ENCODE peak calls at places on chromosomes 7 and 10, in ten cellular contexts. H is IMR-90; Z is testis; X is CD4-positive, alpha-beta T cell; B is colonic mucosa; O is PC-9; W is psoas muscle; J is GM23338; F is BE2C; L is PC-3. U is an unnamed sample. For H3K27me3, the result is how much of the 10 kb centered on the place peaks cover.

GRCh38 chr7:97024209-97025129 is at the start of gene DLX5:
- DNase-seq in H (peak), J (peak), W (no peak), B (no peak), O (no peak), L (peak), F (peak), X (no peak), Z (peak), U (peak)

GRCh38 chr7:113809591-113809990 is 109.2 kb downstream of the PPP1R3A start:
- DNase-seq in O (no peak), F (no peak), X (no peak), B (no peak), W (no peak), J (no peak), H (no peak), Z (no peak), L (no peak), U (no peak)

GRCh38 chr7:34596887-34597286 is 61.1 kb upstream of the NPSR1 start:
- DNase-seq in F (no peak), O (no peak), H (no peak), X (no peak), W (no peak), L (peak), B (no peak), Z (peak), J (peak), U (peak)

GRCh38 chr7:127474457-127474856 is 81.9 kb upstream of the ZNF800 start:
- DNase-seq in J (peak), O (no peak), X (no peak), L (peak), H (peak), Z (no peak), F (no peak), W (no peak), B (no peak), U (no peak)

GRCh38 chr10:72089618-72090017 is 1.3 kb upstream of the SPOCK2 start:
- DNase-seq in Z (no peak), F (no peak), J (no peak), O (no peak), B (no peak), X (no peak), L (no peak), H (no peak), W (no peak), U (no peak)

GRCh38 chr7:128937271-128937646 is 468 bp upstream of the IRF5 start:
- DNase-seq in W (no peak), L (no peak), F (no peak), B (no peak), H (no peak), J (no peak), Z (no peak), X (no peak), O (no peak), U (no peak)

GRCh38 chr10:122774269-122774668 is 71.4 kb downstream of the CUZD1 start:
- DNase-seq in Z (no peak), W (no peak), H (no peak), J (no peak), L (no peak), X (no peak), O (no peak), B (no peak), F (no peak), U (no peak)

GRCh38 chr10:12811725-12812310 is 189.7 kb downstream of the CCDC3 start:
- DNase-seq in O (no peak), B (no peak), H (peak), L (no peak), J (no peak), X (no peak), W (no peak), Z (no peak), F (no peak), U (no peak)

GRCh38 chr7:22008011-22008410 is 62.3 kb upstream of the CDCA7L start:
- DNase-seq in X (no peak), O (no peak), J (no peak), B (no peak), Z (no peak), L (no peak), F (no peak), H (no peak), W (no peak), U (no peak)

GRCh38 chr7:22016547-22016946 is 70.8 kb upstream of the CDCA7L start:
- DNase-seq in H (no peak), J (no peak), B (no peak), O (no peak), F (no peak), X (no peak), Z (no peak), W (no peak), L (no peak), U (no peak)

GRCh38 chr7:22008683-22009082 is 63.0 kb upstream of the CDCA7L start:
- DNase-seq in H (no peak), O (no peak), L (no peak), F (no peak), Z (no peak), W (no peak), J (no peak), B (no peak), X (no peak), U (no peak)

DNA sequence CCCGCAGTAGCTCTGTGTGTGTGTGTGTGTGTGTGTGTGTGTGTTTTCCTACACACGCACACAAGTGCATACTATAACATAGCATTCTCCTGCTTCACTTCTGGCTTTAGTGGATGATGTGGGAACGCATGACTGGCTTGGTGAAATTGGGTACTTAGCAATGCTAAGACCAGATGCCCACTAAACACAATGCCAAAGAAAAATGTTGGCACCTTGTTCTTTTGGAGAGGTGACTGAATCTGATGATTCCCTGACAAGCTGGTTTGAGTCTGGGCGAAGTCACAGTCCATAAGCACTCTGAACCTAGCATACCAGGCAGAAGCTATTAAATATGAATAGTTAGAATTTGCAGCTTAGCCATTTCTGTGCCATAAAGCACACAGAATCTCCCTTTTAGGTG is 68.0 kb upstream of the CDCA7L start:
- DNase-seq in X (no peak), B (no peak), Z (no peak), O (no peak), J (no peak), H (no peak), F (no peak), W (no peak), L (no peak), U (no peak)
- H3K27me3 ChIP-seq in X (under half), B (under half), Z (under half), O (half or more), J (under half), H (under half), F (half or more), W (under half), L (half or more), U (under half)

DNA sequence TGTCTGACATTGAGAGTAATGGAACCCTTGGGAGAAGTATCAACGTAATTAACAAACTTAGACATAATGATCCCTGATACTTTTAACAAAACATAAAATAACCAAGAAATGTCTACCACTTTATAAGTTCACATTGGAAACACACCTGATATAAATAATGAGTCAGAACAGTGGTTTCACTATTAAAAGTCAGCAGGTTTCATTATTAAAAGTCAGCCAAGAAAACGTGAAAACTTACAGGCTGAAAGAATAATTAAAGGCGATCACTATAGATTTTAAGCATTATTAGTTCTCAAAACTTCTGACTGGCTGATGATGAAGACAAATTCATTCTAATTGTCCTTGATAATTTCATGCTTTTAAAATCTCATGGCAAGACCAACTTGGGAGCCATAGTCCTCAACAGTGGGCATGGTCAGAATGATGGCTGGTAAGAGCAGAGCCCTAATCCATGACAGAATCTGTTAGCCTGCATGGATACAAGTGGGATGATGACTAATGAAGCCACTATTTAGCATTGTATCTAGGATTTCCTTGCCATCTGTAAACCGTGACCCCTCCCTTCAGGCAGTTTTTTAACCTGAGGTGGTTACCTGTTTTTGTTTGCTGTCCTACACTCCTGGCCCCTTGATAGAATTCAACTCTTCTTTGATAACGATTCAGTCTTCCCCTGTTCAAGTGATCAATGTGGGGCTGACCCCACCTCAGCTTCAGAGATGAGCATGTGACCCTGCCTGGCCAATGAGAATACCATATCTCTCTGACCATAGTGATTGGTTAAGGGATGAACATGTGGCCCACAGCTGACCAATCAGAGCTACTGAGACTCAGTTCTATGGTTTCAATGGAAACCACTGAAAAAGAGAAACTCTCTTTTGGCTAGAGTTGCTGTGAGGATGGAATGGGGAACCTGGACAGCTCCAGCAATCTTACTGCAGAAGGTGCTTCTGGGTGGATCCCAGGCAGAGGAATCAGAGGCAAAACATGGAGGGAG is 151.0 kb downstream of the PLPP4 start:
- DNase-seq in F (no peak), L (peak), B (no peak), J (no peak), W (no peak), H (no peak), Z (peak), X (no peak), O (no peak), U (peak)
- H3K27me3 ChIP-seq in F (under half), L (under half), B (under half), J (under half), W (under half), H (under half), Z (under half), X (under half), O (under half), U (under half)

DNA sequence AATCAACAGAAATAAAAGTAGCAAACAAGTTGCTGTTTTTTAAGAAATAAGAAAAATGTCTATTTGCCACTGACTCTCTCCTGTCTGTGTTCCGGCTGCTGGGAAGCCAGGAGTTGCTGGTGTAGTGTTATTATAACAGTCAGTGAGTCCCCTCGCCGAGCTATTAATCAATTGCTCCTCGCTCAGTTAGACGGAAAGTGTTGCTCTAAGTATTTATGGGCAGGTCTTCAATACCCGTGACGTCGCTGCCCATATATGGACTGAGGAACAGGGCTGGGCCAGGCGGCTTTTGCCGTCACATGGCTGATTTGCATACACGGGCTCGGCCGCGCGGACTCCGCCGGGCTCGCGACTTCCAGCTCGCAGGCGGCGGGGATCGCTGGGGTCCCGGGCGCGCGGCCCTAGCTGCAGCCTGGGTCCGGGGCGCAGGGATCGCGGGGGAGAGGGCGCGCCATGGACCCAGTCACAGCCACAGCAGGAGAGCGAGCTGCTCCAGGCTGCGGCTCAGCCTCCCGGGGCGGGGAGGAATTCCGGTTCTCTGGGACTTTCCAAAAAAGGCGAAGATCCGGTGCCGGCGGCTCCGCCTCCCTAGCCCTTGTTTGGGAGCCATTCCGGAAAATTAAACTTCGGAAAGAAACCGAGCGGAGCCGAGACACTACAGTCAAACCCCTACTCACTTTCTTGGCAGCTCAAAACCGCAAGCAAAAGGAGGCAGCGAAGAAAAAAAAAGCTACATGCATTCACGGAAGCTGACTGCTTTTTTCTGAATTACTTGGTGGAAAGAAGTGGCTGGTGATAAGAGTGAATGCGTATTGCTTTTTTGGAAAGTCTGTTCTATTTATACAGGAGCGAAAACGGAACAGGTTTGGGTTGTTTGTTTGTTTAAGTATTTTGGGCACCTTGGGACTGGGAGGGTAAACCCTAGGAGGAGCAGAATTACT is at the start of gene EGR2:
- DNase-seq in H (peak), O (peak), W (peak), Z (peak), X (peak), B (peak), J (peak), L (peak), F (peak), U (peak)
- H3K27me3 ChIP-seq in H (under half), O (under half), W (under half), Z (under half), X (under half), B (under half), J (half or more), L (under half), F (half or more), U (under half)

GRCh38 chr10:69569144-69569934 is 3.9 kb downstream of the NEUROG3 start:
- DNase-seq in O (no peak), J (peak), L (no peak), Z (no peak), F (no peak), W (no peak), B (no peak), X (no peak), H (no peak), U (no peak)

GRCh38 chr10:69567920-69568319 is 5.3 kb downstream of the NEUROG3 start:
- DNase-seq in J (peak), F (no peak), Z (peak), X (no peak), L (peak), O (peak), H (peak), W (peak), B (no peak), U (peak)

GRCh38 chr10:69570050-69570816 is 3.0 kb downstream of the NEUROG3 start:
- DNase-seq in Z (no peak), H (no peak), X (no peak), B (no peak), O (no peak), L (no peak), F (no peak), W (no peak), J (peak), U (no peak)

GRCh38 chr10:69571618-69572158 is 1.5 kb downstream of the NEUROG3 start:
- DNase-seq in L (no peak), Z (no peak), B (no peak), J (peak), H (no peak), O (no peak), F (no peak), X (no peak), W (no peak), U (no peak)

GRCh38 chr10:69568472-69569143 is 4.6 kb downstream of the NEUROG3 start:
- DNase-seq in L (no peak), J (peak), H (no peak), X (no peak), B (no peak), F (no peak), O (no peak), W (no peak), Z (no peak), U (no peak)
- H3K27me3 ChIP-seq in L (half or more), J (half or more), H (half or more), X (half or more), B (half or more), F (half or more), O (half or more), W (under half), Z (under half), U (half or more)

GRCh38 chr10:29229258-29229705 is 59.6 kb upstream of the LYZL1 start:
- DNase-seq in J (no peak), F (no peak), L (no peak), W (no peak), Z (no peak), H (no peak), B (no peak), X (no peak), O (no peak), U (no peak)

GRCh38 chr10:29228586-29228985 is 60.3 kb upstream of the LYZL1 start:
- DNase-seq in W (no peak), L (no peak), H (no peak), B (no peak), Z (no peak), F (no peak), O (no peak), J (no peak), X (no peak), U (no peak)

DNA sequence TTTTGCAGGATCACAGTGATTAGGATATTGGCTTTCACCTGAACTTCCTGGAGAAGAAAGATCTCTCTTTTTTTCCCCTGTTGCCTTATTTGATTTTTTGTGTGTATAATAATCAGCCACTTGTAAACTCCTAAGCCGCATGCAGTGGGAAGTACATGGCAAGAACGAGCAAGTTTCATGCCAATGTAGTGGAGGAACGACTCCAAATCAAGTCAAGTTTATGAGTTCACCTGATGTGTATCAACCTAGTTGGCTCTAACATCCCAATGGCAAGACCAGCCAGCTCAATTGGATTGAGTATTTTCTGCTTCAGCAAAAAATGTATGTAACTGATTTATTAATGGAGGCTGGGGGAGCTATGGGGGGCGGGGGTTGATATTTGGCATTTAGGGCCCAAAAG is 65.6 kb upstream of the LYZL1 start:
- DNase-seq in B (no peak), L (no peak), J (no peak), X (no peak), O (no peak), H (no peak), W (no peak), Z (no peak), F (no peak), U (no peak)
- H3K27me3 ChIP-seq in B (under half), L (under half), J (under half), X (under half), O (under half), H (half or more), W (under half), Z (under half), F (under half), U (under half)

U was measured in bronchial epithelial cell.